ENCODE peak calls at places on chromosomes 3 and 15, in ten cellular contexts. I is heart right ventricle, Q is lower lobe of right lung, S is kidney epithelial cell, W is ascending aorta, E is OCI-LY7, A is GM12865, T is A549, C is psoas muscle, G is pancreas. X is an unnamed sample.

GRCh38 chr3:17144665-17144993 is 259.9 kb downstream of the PLCL2 start:
- DNase-seq in I (no peak), Q (no peak), S (no peak), W (no peak), E (no peak), A (no peak), T (no peak), C (no peak), G (no peak), X (no peak)

GRCh38 chr15:92636950-92637481 is 18.6 kb downstream of the FAM174B start:
- DNase-seq in I (peak), Q (peak), S (no peak), W (no peak), E (no peak), A (peak), T (no peak), C (no peak), G (peak), X (no peak)

GRCh38 chr3:40173291-40173710 is 136.2 kb upstream of the EIF1B start:
- DNase-seq in I (no peak), Q (no peak), S (no peak), W (no peak), E (no peak), A (no peak), T (no peak), C (no peak), G (no peak), X (no peak)

GRCh38 chr3:111848246-111848645 is 10.8 kb upstream of the PHLDB2 start:
- DNase-seq in I (no peak), Q (no peak), S (no peak), W (no peak), E (no peak), A (no peak), T (no peak), C (no peak), G (no peak), X (no peak)

GRCh38 chr3:66336358-66336766 is 115.6 kb downstream of the SLC25A26 start:
- DNase-seq in I (no peak), Q (no peak), S (no peak), W (no peak), E (no peak), A (no peak), T (no peak), C (no peak), G (no peak), X (no peak)

GRCh38 chr3:168545591-168545990 is 449.9 kb upstream of the GOLIM4 start:
- DNase-seq in I (peak), Q (no peak), S (no peak), W (no peak), E (no peak), A (no peak), T (no peak), C (no peak), G (peak), X (no peak)

GRCh38 chr15:68991723-68992122 is 22.8 kb upstream of the NOX5 start:
- DNase-seq in I (no peak), Q (no peak), S (no peak), W (no peak), E (no peak), A (no peak), T (no peak), C (no peak), G (peak), X (no peak)

GRCh38 chr3:173501941-173502489 is 104.5 kb downstream of the NLGN1 start:
- DNase-seq in I (no peak), Q (no peak), S (no peak), W (no peak), E (no peak), A (no peak), T (no peak), C (no peak), G (no peak), X (no peak)

GRCh38 chr15:63022181-63022580 is 20.4 kb upstream of the TPM1 start:
- DNase-seq in I (no peak), Q (no peak), S (no peak), W (no peak), E (no peak), A (no peak), T (no peak), C (no peak), G (no peak), X (no peak)

GRCh38 chr3:129211772-129212171 is 28.1 kb upstream of the CNBP start:
- DNase-seq in I (peak), Q (peak), S (peak), W (peak), E (no peak), A (no peak), T (peak), C (peak), G (peak), X (peak)

GRCh38 chr15:66264853-66265252 is 11.3 kb upstream of the MEGF11 start:
- DNase-seq in I (no peak), Q (no peak), S (no peak), W (no peak), E (no peak), A (no peak), T (no peak), C (no peak), G (no peak), X (no peak)

GRCh38 chr3:27730774-27731659 is 8.9 kb upstream of the EOMES start:
- DNase-seq in I (no peak), Q (no peak), S (no peak), W (no peak), E (no peak), A (no peak), T (no peak), C (no peak), G (no peak), X (no peak)

GRCh38 chr3:145698749-145699148 is 462.2 kb downstream of the PLOD2 start:
- DNase-seq in I (no peak), Q (no peak), S (no peak), W (no peak), E (peak), A (peak), T (no peak), C (no peak), G (no peak), X (no peak)

GRCh38 chr3:46830801-46831200 is 32.4 kb downstream of the MYL3 start:
- DNase-seq in I (no peak), Q (no peak), S (no peak), W (no peak), E (no peak), A (no peak), T (no peak), C (no peak), G (no peak), X (no peak)

GRCh38 chr15:97114900-97115763 is 784.6 kb downstream of the NR2F2 start:
- DNase-seq in I (no peak), Q (no peak), S (no peak), W (no peak), E (no peak), A (peak), T (no peak), C (no peak), G (no peak), X (no peak)

GRCh38 chr3:108202834-108203233 is 19.4 kb downstream of the IFT57 start:
- DNase-seq in I (no peak), Q (no peak), S (no peak), W (no peak), E (no peak), A (no peak), T (peak), C (no peak), G (no peak), X (no peak)

GRCh38 chr3:154176036-154176435 is 54.8 kb downstream of the ARHGEF26 start:
- DNase-seq in I (no peak), Q (no peak), S (no peak), W (no peak), E (no peak), A (no peak), T (no peak), C (no peak), G (no peak), X (no peak)

GRCh38 chr15:90481023-90481422 is 48.7 kb upstream of the CRTC3 start:
- DNase-seq in I (no peak), Q (no peak), S (no peak), W (no peak), E (peak), A (peak), T (no peak), C (no peak), G (no peak), X (no peak)

GRCh38 chr3:190558316-190558715 is 44.4 kb downstream of the IL1RAP start:
- DNase-seq in I (no peak), Q (no peak), S (no peak), W (no peak), E (no peak), A (no peak), T (no peak), C (no peak), G (no peak), X (no peak)

GRCh38 chr3:170178631-170179030 is 2.9 kb downstream of the PHC3 start:
- DNase-seq in I (no peak), Q (no peak), S (no peak), W (no peak), E (peak), A (peak), T (no peak), C (no peak), G (no peak), X (no peak)

GRCh38 chr3:141737108-141737507 is 990 bp upstream of the RNF7 start:
- DNase-seq in I (no peak), Q (no peak), S (no peak), W (no peak), E (peak), A (no peak), T (no peak), C (no peak), G (no peak), X (no peak)

GRCh38 chr3:138801792-138802191 is 32.9 kb downstream of the PIK3CB start:
- DNase-seq in I (no peak), Q (no peak), S (no peak), W (no peak), E (no peak), A (no peak), T (no peak), C (no peak), G (no peak), X (no peak)

GRCh38 chr3:114874447-114874846 is 272.6 kb downstream of the ZBTB20 start:
- DNase-seq in I (peak), Q (no peak), S (no peak), W (no peak), E (no peak), A (no peak), T (no peak), C (peak), G (no peak), X (no peak)

GRCh38 chr15:65304393-65305143 is at the start of gene RNU5B-1:
- DNase-seq in I (peak), Q (peak), S (peak), W (no peak), E (peak), A (peak), T (peak), C (peak), G (no peak), X (peak)

GRCh38 chr3:129560931-129561594 is 18.1 kb downstream of the H1-8 start:
- DNase-seq in I (peak), Q (peak), S (no peak), W (peak), E (no peak), A (no peak), T (peak), C (peak), G (peak), X (no peak)

GRCh38 chr3:43953375-43953774 is 262.6 kb downstream of the ABHD5 start:
- DNase-seq in I (no peak), Q (no peak), S (no peak), W (no peak), E (no peak), A (no peak), T (no peak), C (no peak), G (no peak), X (no peak)

GRCh38 chr3:13896473-13897154 is 16.7 kb upstream of the WNT7A start:
- DNase-seq in I (peak), Q (no peak), S (no peak), W (no peak), E (peak), A (peak), T (peak), C (no peak), G (no peak), X (peak)

GRCh38 chr3:62097121-62097520 is 276.2 kb downstream of the FEZF2 start:
- DNase-seq in I (peak), Q (no peak), S (no peak), W (no peak), E (no peak), A (no peak), T (no peak), C (no peak), G (no peak), X (no peak)

DNA sequence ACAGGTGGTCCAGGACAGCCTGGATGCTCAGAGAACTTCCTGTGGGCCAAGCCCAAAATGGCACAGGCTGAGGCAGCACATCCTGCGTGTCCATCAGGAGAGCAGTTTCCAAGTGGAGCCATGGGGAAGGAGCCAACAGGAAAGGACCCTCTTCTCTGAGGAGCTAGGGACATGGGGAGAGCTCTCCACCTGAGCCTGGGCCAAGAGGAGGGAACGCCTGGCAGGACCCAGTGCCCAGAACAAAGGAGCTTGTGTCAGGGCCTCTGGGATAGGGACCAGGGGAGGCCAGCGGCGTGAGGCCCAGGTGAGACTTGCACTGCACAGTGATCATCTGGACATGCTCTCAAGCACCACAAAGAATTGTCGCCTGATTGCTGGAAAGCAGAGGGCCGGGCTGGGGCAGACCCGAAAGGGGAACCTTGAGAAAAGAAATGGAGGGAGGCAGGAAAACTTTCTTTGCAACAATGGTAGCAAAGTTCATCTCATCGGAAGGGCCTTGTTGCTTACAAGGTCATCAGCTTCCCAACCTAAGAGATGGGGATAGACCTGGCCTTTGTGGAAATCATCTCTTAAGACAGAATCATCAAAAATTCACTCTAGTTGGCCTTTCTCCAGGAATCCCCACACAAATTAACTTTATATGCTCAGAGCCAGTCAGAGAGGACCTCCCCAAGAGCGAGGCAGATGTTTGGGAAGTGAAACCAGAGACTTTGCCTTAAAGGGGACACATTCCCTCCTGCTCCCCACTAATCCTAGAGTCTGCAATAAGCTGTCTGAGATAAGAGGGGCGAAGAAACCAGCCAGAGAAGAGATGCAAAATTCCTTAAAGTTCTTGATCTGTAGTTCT is 47.7 kb upstream of the HES1 start:
- DNase-seq in I (no peak), Q (peak), S (no peak), W (no peak), E (no peak), A (no peak), T (no peak), C (no peak), G (no peak), X (no peak)
- TF ChIP-seq CTCF in I (no peak), Q (no peak), S (no peak), W (no peak), E (no peak), A (no peak), T (no peak), C (no peak), G (no peak), X (no peak)

DNA sequence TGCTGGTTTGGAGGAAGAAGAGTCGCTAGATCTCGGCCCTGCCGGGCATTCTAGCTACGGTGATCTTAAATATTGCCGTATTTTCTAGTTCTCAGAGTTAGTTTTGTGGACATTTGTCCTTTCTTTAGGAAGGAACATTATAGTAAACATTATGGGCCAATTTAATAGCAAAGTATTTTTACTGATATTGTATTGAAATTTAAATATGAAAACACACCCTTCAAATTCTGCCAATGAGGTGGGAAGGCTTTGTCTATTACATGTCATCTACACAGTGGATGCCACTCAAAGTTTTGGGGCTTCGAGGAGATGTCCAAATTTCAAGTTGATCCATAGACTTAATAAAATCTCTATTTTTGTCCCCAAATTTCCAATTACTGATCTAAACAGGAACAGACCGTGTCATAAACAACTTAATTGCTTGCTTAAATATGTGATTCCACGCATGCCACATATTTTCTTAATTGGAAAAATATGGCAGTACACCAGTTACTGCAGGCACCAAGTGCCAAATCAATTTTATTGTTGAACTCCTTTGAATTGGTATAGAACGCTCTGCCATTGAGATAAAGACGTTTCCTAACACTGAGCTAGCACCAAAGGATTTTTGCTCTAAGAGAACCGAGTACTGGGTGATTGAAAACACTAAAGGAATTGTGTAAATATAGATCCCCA is 1.7 kb downstream of the SHOX2 start:
- DNase-seq in I (no peak), Q (no peak), S (no peak), W (no peak), E (no peak), A (no peak), T (no peak), C (no peak), G (no peak), X (no peak)
- H3K4me3 ChIP-seq in I (no peak), Q (no peak), S (no peak), W (peak), E (no peak), A (no peak), T (peak), C (no peak), G (no peak), X (no peak)

GRCh38 chr15:44530653-44531052 is 6.3 kb upstream of the EIF3J start:
- DNase-seq in I (no peak), Q (no peak), S (no peak), W (no peak), E (no peak), A (no peak), T (no peak), C (no peak), G (no peak), X (no peak)

GRCh38 chr15:44535092-44535491 is 1.9 kb upstream of the EIF3J start:
- DNase-seq in I (no peak), Q (no peak), S (no peak), W (no peak), E (no peak), A (no peak), T (no peak), C (no peak), G (no peak), X (no peak)

GRCh38 chr15:44535509-44536297 is 1.2 kb upstream of the EIF3J start:
- DNase-seq in I (peak), Q (no peak), S (no peak), W (no peak), E (peak), A (peak), T (peak), C (no peak), G (no peak), X (no peak)

GRCh38 chr15:44529864-44530604 is 6.9 kb upstream of the EIF3J start:
- DNase-seq in I (no peak), Q (no peak), S (no peak), W (no peak), E (no peak), A (no peak), T (no peak), C (no peak), G (no peak), X (no peak)

GRCh38 chr15:44532689-44533088 is 4.3 kb upstream of the EIF3J start:
- DNase-seq in I (no peak), Q (no peak), S (no peak), W (no peak), E (peak), A (peak), T (peak), C (no peak), G (no peak), X (no peak)
- TF ChIP-seq CTCF in I (no peak), Q (no peak), S (no peak), W (no peak), E (peak), A (peak), T (no peak), C (no peak), G (no peak), X (peak)

DNA sequence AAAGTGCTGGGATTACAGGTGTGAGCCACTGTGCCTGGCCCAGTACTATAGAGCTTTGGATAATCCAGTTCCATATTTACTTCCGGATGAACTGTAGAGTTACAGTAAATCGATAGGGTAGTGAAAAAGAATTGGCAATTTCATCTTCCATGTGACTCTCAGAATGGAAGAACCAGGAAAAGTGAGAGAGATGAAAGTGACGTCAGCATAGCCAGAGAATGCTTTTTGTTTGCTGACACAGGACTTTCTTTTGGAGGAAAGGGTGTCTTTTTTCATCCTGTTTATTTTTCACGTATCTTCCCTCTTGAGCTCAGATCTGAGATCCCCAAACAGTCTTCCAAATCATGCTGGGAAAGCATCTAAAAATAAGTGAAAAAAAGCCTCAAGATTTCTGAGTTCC is 91.2 kb upstream of the KCNAB1 start:
- DNase-seq in I (no peak), Q (no peak), S (no peak), W (no peak), E (no peak), A (no peak), T (no peak), C (no peak), G (no peak), X (no peak)
- H3K4me3 ChIP-seq in I (no peak), Q (no peak), S (no peak), W (no peak), E (no peak), A (no peak), T (no peak), C (no peak), G (no peak), X (no peak)

DNA sequence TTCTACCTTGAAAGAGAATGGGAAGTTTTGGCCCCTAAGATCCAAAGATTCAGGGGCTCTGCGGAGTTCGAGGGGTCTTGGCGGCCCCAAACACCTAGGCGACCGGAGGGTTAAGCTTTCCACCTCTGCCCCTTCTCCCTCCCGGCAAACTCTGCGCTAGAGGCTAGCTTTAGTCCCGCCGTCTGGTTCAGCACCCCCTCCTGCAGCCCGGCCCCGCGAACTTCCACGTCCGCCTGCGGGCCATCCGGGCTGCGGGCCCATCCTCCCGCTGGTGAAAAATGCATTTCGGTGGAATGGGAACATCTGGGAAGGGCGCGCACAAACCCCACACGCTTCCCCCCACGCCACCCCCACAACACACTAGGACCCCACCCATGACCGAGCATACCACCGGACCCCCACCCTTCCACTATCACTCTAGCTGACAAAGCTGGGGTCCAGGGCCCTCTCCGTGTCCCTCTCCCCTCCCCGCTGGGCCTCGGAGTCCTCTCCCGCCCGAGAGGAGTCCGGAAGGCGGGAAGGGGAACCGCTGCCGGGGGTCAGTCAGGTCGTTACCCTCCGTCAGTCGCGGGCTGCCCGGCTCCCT is 1.0 kb downstream of the SHOX2 start:
- DNase-seq in I (peak), Q (no peak), S (no peak), W (no peak), E (no peak), A (no peak), T (peak), C (no peak), G (peak), X (no peak)
- TF ChIP-seq CTCF in I (no peak), Q (no peak), S (no peak), W (no peak), E (no peak), A (no peak), T (no peak), C (no peak), G (no peak), X (no peak)

DNA sequence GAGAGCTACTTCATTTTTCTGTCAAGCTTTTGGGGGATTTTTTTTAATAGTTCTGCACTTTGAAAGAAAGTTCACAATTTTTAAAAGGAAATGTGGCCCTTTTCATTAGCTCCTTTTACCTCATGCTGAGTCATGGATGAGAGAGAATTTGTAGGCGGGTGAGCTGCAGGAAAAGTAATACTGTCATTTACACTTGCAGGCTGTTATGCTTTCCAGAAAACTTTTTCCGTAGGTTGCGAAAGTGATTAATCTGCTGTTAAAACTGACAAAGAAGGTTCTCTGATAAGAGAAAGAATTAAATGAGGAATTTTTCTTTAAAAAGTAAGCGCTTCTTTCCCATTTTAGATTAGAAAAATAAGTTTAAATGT is 430.2 kb downstream of the LPP start:
- DNase-seq in I (no peak), Q (no peak), S (no peak), W (no peak), E (peak), A (no peak), T (peak), C (no peak), G (no peak), X (peak)
- H3K4me3 ChIP-seq in I (no peak), Q (no peak), S (no peak), W (no peak), E (peak), A (no peak), T (peak), C (peak), G (no peak), X (no peak)